ENCODE peak calls at places on chromosomes 16 and 17, in four cellular contexts. E is bronchial epithelial cell, D is ascending aorta, X is testis. O is an unnamed sample.

GRCh38 chr17:1229354-1229890 is 40.8 kb upstream of the BHLHA9 start:
- DNase-seq in E (no peak), D (peak; percentile 39), X (peak; percentile 48), O (no peak)

GRCh38 chr17:1434150-1434549 is 21.9 kb downstream of the CRK start:
- DNase-seq in E (no peak), D (no peak), X (no peak), O (no peak)

GRCh38 chr17:44608732-44609435 is 47.4 kb upstream of the MEIOC start:
- DNase-seq in E (no peak), D (no peak), X (no peak), O (no peak)

GRCh38 chr17:34291721-34292348 is 6.3 kb downstream of the CCL11 start:
- DNase-seq in E (peak; percentile 61), D (no peak), X (no peak), O (no peak)

GRCh38 chr16:3065742-3066439 is 451 bp downstream of the IL32 start:
- DNase-seq in E (no peak), D (no peak), X (no peak), O (no peak)

GRCh38 chr17:81391964-81392908 is 3.0 kb upstream of the BAHCC1 start:
- DNase-seq in E (no peak), D (no peak), X (peak; percentile 49), O (no peak)

GRCh38 chr16:86828653-86829052 is 250.3 kb downstream of the FOXL1 start:
- DNase-seq in E (no peak), D (no peak), X (no peak), O (no peak)

GRCh38 chr16:4290236-4290830 is 17.5 kb upstream of the TFAP4 start:
- DNase-seq in E (peak; percentile 95), D (no peak), X (no peak), O (no peak)

GRCh38 chr17:66313995-66314659 is 11.7 kb downstream of the PRKCA start:
- DNase-seq in E (no peak), D (no peak), X (no peak), O (no peak)

GRCh38 chr17:28405632-28406477 is at the start of gene SLC46A1:
- DNase-seq in E (no peak), D (no peak), X (peak; percentile 74), O (no peak)

GRCh38 chr17:44919885-44920564 is 4.7 kb upstream of the GFAP start:
- DNase-seq in E (peak; percentile 70), D (peak; percentile 54), X (peak; percentile 87), O (no peak)

GRCh38 chr17:65191805-65192740 is 54.9 kb downstream of the RGS9 start:
- DNase-seq in E (peak; percentile 80), D (no peak), X (peak; percentile 50), O (peak; percentile 53)

GRCh38 chr16:85995591-85996461 is 96.9 kb downstream of the IRF8 start:
- DNase-seq in E (no peak), D (no peak), X (no peak), O (no peak)

GRCh38 chr16:71882505-71883192 is 1.3 kb downstream of the ZNF821 start:
- DNase-seq in E (peak; percentile 84), D (no peak), X (peak; percentile 87), O (no peak)

GRCh38 chr16:77213542-77214108 is 14.4 kb downstream of the SYCE1L start:
- DNase-seq in E (peak; percentile 94), D (no peak), X (no peak), O (peak; percentile 85)

GRCh38 chr17:37640016-37640415 is 3.2 kb downstream of the DDX52 start:
- DNase-seq in E (no peak), D (no peak), X (no peak), O (no peak)

GRCh38 chr17:75250009-75250471 is 11.4 kb downstream of the GGA3 start:
- DNase-seq in E (peak; percentile 32), D (no peak), X (no peak), O (no peak)

GRCh38 chr16:47855431-47855830 is 300.4 kb downstream of the ABCC12 start:
- DNase-seq in E (no peak), D (no peak), X (no peak), O (no peak)

GRCh38 chr17:60079401-60079861 is 710 bp upstream of the HEATR6 start:
- DNase-seq in E (no peak), D (no peak), X (no peak), O (no peak)

GRCh38 chr17:156094-156621 is 18.8 kb downstream of the SCGB1C2 start:
- DNase-seq in E (no peak), D (no peak), X (no peak), O (no peak)

GRCh38 chr17:40582328-40582901 is 17.1 kb upstream of the CCR7 start:
- DNase-seq in E (peak; percentile 79), D (no peak), X (no peak), O (no peak)

GRCh38 chr16:19366384-19366783 is 51.3 kb upstream of the TMC5 start:
- DNase-seq in E (no peak), D (no peak), X (no peak), O (no peak)

GRCh38 chr16:24871891-24872290 is 26.1 kb downstream of the SLC5A11 start:
- DNase-seq in E (no peak), D (no peak), X (no peak), O (no peak)

GRCh38 chr16:72935896-72936295 is 112.0 kb downstream of the ZFHX3 start:
- DNase-seq in E (no peak), D (no peak), X (peak; percentile 59), O (no peak)

GRCh38 chr17:30816165-30816564 is 8.3 kb downstream of the CRLF3 start:
- DNase-seq in E (no peak), D (no peak), X (no peak), O (no peak)

GRCh38 chr17:59490259-59490658 is 75.2 kb upstream of the DHX40 start:
- DNase-seq in E (no peak), D (no peak), X (no peak), O (no peak)

GRCh38 chr17:33120103-33120502 is 128.5 kb downstream of the SPACA3 start:
- DNase-seq in E (no peak), D (no peak), X (peak; percentile 28), O (no peak)

GRCh38 chr16:75181630-75182029 is 25.3 kb downstream of the CTRB2 start:
- DNase-seq in E (no peak), D (no peak), X (no peak), O (no peak)

GRCh38 chr16:86334062-86334461 is 176.3 kb upstream of the FOXF1 start:
- DNase-seq in E (no peak), D (no peak), X (no peak), O (no peak)

GRCh38 chr17:1031711-1032110 is 34.8 kb downstream of the TIMM22 start:
- DNase-seq in E (no peak), D (no peak), X (peak; percentile 57), O (no peak)

GRCh38 chr17:557371-557770 is 157.3 kb downstream of the VPS53 start:
- DNase-seq in E (peak; percentile 17), D (no peak), X (no peak), O (no peak)

GRCh38 chr17:15247891-15248529 is 17.1 kb downstream of the PMP22 start:
- DNase-seq in E (no peak), D (no peak), X (no peak), O (no peak)

GRCh38 chr16:42069-42457 is 11.3 kb downstream of the POLR3K start:
- DNase-seq in E (no peak), D (no peak), X (no peak), O (no peak)

GRCh38 chr16:56734429-56734828 is 4.5 kb downstream of the NUP93 start:
- DNase-seq in E (no peak), D (no peak), X (no peak), O (no peak)

GRCh38 chr17:31310260-31310659 is 3.6 kb downstream of the EVI2B start:
- DNase-seq in E (no peak), D (no peak), X (no peak), O (no peak)

GRCh38 chr17:50634915-50635719 is 436 bp downstream of the ABCC3 start:
- DNase-seq in E (no peak), D (no peak), X (no peak), O (no peak)

GRCh38 chr16:30418350-30419181 is 11.2 kb downstream of the ZNF771 start:
- DNase-seq in E (no peak), D (no peak), X (no peak), O (no peak)
- H3K4me3 ChIP-seq in E (peak overlapping the region; percentile 54), D (peak overlapping the region; percentile 83), X (peak overlapping the region; percentile 55), O (peak overlapping the region; percentile 45)

DNA sequence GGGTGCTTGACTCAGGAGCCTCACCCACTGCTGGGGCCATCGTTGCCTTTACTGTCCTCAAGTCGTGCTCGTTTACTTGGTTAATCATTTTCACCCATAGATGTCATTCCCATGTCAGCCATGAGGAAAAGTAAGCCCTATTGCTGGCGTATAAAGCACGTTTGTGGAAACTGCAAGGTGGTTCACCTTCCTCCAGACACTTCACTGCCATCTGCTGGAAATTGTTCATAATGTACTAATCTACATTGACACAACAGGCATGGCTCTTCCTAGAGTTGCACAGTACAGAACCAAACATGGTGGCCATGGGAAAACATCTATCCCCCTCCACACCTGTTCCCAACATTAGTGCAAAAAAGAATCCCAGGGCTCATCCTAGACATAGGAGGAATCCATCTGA is 116.6 kb downstream of the ZNF18 start:
- DNase-seq in E (peak; percentile 25), D (no peak), X (no peak), O (no peak)
- TF ChIP-seq CTCF in E (peak; percentile 13), D (no peak), X (peak; percentile 24), O (peak; percentile 26)

GRCh38 chr17:4531988-4532736 is 23.0 kb downstream of the MYBBP1A start:
- DNase-seq in E (no peak), D (no peak), X (no peak), O (no peak)
- H3K4me3 ChIP-seq in E (no peak overlapping the region), D (no peak overlapping the region), X (no peak overlapping the region), O (no peak overlapping the region)

GRCh38 chr16:30447512-30448226 is 2.0 kb upstream of the SEPHS2 start:
- DNase-seq in E (no peak), D (no peak), X (no peak), O (no peak)
- TF ChIP-seq CTCF in E (no peak), D (no peak), X (no peak), O (no peak)

DNA sequence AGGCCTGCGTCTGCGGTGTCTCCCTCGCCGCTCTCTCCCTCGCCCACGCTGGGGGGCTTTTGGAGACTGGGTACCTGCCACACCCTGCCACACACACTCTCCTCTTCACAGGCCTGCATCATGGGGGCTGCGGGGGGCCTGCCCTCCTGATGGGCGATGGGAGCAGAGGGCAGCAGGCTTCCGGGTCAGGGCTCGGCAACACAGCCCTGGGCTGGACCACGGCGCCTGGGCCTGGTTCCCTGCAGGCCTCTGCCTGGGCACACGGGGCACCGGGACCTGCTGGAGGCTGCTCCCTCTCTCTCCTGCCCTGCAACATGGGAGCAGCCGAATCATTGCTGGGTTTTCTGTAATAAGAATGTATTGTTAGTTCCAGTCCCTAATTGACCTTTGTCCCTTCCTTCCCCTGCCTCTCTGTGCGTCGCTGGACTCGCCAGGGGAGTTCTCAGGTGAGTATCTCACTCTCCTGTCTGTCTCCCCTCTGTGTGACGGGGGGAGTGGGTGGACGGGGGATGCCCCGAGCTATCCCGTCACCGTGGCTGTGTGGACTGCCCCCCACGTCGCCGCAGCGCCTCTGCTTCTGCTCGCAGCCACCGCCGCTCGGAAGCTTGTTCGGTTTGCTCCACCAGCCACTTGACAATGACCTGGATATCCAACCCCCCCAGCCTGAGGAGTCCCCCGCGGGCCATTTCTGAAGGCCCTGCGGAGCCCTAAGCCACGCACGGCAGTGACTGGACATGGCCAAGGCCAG is 13.5 kb downstream of the NME3 start:
- DNase-seq in E (no peak), D (no peak), X (no peak), O (no peak)
- H3K4me3 ChIP-seq in E (no peak overlapping the region), D (no peak overlapping the region), X (no peak overlapping the region), O (no peak overlapping the region)

DNA sequence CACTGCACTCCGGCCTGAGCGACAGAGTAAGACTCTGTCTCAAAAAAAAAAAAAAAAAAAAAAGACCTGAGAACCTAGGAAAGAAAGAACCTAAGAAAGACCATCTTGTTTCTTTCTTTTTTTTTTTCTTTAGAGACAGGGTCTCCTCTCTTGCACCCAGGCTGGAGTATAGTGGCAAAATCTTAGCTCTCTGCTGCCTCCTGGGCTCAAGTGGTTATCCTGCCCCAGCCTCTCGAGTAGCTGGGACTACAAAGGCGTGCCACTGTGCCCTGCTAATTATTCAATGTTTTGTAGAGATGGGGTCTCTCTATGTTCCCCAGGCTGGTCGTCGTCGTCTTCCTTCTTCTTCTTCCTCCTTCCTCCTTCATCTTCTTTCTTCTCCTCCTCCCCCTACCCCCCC is 7.8 kb upstream of the BIRC5 start:
- DNase-seq in E (no peak), D (no peak), X (no peak), O (no peak)
- TF ChIP-seq CTCF in E (no peak), D (no peak), X (no peak), O (no peak)